ENCODE peak calls at places on chromosomes 3 and 15, in eight cellular contexts. H is CD8-positive, alpha-beta memory T cell; G is PC-9; Z is fibroblast of lung; D is adrenal gland; I is GM23338; C is CD4-positive, alpha-beta memory T cell; B is ascending aorta. Q is an unnamed sample. For H3K4me1, the result is how much of the 10 kb centered on the place peaks cover.

GRCh38 chr3:131007256-131007655 is 19.4 kb downstream of the ASTE1 start:
- DNase-seq in H (no peak), G (no peak), Z (peak), D (no peak), I (no peak), C (no peak), B (no peak), Q (no peak)

GRCh38 chr3:68059628-68060027 is 405.2 kb upstream of the SUCLG2 start:
- DNase-seq in H (no peak), G (no peak), Z (no peak), D (no peak), I (no peak), C (no peak), B (no peak), Q (no peak)

GRCh38 chr15:59812185-59812870 is 123.2 kb upstream of the BNIP2 start:
- DNase-seq in H (no peak), G (no peak), Z (no peak), D (no peak), I (peak), C (no peak), B (no peak), Q (no peak)

GRCh38 chr3:43997788-43998373 is 243.8 kb upstream of the TOPAZ1 start:
- DNase-seq in H (no peak), G (peak), Z (no peak), D (no peak), I (peak), C (no peak), B (no peak), Q (no peak)

GRCh38 chr3:114111060-114111790 is 54.7 kb downstream of the QTRT2 start:
- DNase-seq in H (no peak), G (no peak), Z (no peak), D (no peak), I (no peak), C (no peak), B (no peak), Q (no peak)

GRCh38 chr15:79595995-79596622 is 164.0 kb downstream of the MINAR1 start:
- DNase-seq in H (peak), G (peak), Z (peak), D (peak), I (peak), C (no peak), B (no peak), Q (peak)

GRCh38 chr15:81146006-81146405 is 11.9 kb downstream of the CFAP161 start:
- DNase-seq in H (no peak), G (no peak), Z (no peak), D (no peak), I (no peak), C (no peak), B (no peak), Q (no peak)

GRCh38 chr3:125220681-125221429 is 8.3 kb upstream of the SLC12A8 start:
- DNase-seq in H (no peak), G (no peak), Z (peak), D (no peak), I (peak), C (no peak), B (no peak), Q (no peak)

GRCh38 chr3:129913618-129914017 is 20.1 kb upstream of the TMCC1 start:
- DNase-seq in H (no peak), G (no peak), Z (no peak), D (no peak), I (no peak), C (no peak), B (no peak), Q (no peak)

GRCh38 chr3:15682766-15683165 is 81.2 kb downstream of the BTD start:
- DNase-seq in H (no peak), G (no peak), Z (no peak), D (no peak), I (no peak), C (no peak), B (no peak), Q (no peak)

GRCh38 chr3:40086890-40087884 is 222.3 kb upstream of the EIF1B start:
- DNase-seq in H (no peak), G (no peak), Z (no peak), D (no peak), I (no peak), C (no peak), B (no peak), Q (no peak)

GRCh38 chr3:167626490-167626889 is 27.3 kb downstream of the WDR49 start:
- DNase-seq in H (no peak), G (peak), Z (no peak), D (no peak), I (no peak), C (no peak), B (no peak), Q (peak)

GRCh38 chr15:69578792-69579587 is 126.4 kb downstream of the RPLP1 start:
- DNase-seq in H (no peak), G (peak), Z (peak), D (peak), I (no peak), C (no peak), B (peak), Q (no peak)

GRCh38 chr3:112629425-112629824 is 11.5 kb downstream of the CCDC80 start:
- DNase-seq in H (no peak), G (peak), Z (peak), D (peak), I (no peak), C (peak), B (peak), Q (no peak)

GRCh38 chr15:82543155-82543554 is 2.9 kb upstream of the RPS17 start:
- DNase-seq in H (peak), G (no peak), Z (peak), D (no peak), I (peak), C (no peak), B (peak), Q (peak)

GRCh38 chr3:76990606-76991005 is 49.3 kb upstream of the ROBO2 start:
- DNase-seq in H (no peak), G (no peak), Z (no peak), D (no peak), I (peak), C (no peak), B (no peak), Q (no peak)

GRCh38 chr15:81642451-81642990 is 268.5 kb upstream of the TMC3 start:
- DNase-seq in H (no peak), G (no peak), Z (peak), D (no peak), I (no peak), C (no peak), B (no peak), Q (peak)

DNA sequence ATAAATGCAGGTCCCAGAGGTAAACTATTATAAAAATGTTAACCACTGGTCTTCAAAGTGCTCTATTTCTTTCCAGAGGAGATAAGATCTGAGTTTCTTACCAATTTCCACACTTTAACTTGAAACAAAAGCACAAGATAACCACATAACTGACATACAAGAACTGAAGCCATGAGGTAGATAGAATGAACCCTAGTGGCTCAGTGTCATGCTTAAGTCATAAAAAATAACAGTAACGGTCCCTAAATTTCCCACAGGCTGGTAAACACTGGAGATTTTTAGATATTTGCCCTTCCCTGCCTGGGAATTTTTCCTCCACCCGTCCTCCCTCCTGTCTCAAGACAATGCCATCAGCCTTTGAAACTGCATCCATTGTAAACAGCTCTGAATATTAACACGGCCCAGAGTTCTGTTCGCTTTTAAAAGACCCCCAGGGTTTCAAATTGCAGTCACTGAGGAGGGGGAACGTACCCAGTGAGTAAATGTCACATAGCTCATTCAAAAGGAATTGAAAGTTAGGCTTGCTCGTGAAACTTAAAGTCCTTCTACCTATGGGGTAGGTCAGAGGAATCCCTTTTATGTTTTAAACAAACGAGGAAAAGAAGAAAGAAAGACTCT is 5.7 kb downstream of the LRIG1 start:
- DNase-seq in H (no peak), G (no peak), Z (peak), D (no peak), I (no peak), C (no peak), B (no peak), Q (no peak)
- H3K4me1 ChIP-seq in H (half or more), G (under half), Z (under half), D (under half), I (half or more), C (half or more), B (under half), Q (under half)

GRCh38 chr3:46811615-46812236 is 51.5 kb downstream of the MYL3 start:
- DNase-seq in H (no peak), G (peak), Z (no peak), D (no peak), I (peak), C (no peak), B (no peak), Q (no peak)

DNA sequence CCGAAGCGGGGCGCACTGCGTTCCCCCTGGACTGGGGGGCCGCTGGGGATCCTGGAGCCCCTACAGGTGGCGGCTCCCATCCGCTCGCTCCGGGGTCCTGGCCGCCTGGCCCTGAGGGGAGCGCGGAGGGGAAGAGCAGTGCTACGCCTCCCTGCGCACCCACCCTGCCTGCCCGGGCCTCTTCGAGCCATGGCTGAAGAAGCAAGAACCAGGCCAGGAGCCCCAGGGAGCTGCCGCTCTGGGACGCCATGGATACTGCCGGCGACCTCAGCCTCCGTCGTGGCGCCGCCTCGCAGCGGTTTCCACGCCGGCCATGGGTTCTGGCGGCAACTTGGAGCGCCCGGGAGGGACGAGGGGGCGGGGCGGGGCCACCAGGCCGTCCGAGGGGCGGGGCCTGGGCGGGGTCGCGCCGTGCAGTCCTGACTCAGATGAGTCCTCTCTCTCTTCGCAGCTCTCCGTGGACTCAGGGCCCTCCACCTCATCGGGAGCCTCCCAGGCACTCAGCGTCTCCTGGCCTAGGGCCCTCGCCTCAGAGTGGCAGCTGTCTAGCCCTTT is 50.9 kb downstream of the MYL3 start:
- DNase-seq in H (peak), G (peak), Z (peak), D (peak), I (peak), C (peak), B (peak), Q (peak)
- H3K27ac ChIP-seq in H (no peak), G (no peak), Z (no peak), D (no peak), I (no peak), C (no peak), B (no peak), Q (no peak)

GRCh38 chr3:13013994-13014754 is 59.1 kb downstream of the IQSEC1 start:
- DNase-seq in H (peak), G (no peak), Z (no peak), D (no peak), I (no peak), C (peak), B (no peak), Q (no peak)
- H3K4me3 ChIP-seq in H (peak), G (no peak), Z (no peak), D (peak), I (no peak), C (peak), B (no peak), Q (no peak)

GRCh38 chr3:42988097-42988496 is 9.0 kb downstream of the GASK1A start:
- DNase-seq in H (no peak), G (no peak), Z (no peak), D (no peak), I (no peak), C (no peak), B (no peak), Q (no peak)
- H3K4me1 ChIP-seq in H (under half), G (under half), Z (under half), D (under half), I (under half), C (under half), B (under half), Q (under half)

DNA sequence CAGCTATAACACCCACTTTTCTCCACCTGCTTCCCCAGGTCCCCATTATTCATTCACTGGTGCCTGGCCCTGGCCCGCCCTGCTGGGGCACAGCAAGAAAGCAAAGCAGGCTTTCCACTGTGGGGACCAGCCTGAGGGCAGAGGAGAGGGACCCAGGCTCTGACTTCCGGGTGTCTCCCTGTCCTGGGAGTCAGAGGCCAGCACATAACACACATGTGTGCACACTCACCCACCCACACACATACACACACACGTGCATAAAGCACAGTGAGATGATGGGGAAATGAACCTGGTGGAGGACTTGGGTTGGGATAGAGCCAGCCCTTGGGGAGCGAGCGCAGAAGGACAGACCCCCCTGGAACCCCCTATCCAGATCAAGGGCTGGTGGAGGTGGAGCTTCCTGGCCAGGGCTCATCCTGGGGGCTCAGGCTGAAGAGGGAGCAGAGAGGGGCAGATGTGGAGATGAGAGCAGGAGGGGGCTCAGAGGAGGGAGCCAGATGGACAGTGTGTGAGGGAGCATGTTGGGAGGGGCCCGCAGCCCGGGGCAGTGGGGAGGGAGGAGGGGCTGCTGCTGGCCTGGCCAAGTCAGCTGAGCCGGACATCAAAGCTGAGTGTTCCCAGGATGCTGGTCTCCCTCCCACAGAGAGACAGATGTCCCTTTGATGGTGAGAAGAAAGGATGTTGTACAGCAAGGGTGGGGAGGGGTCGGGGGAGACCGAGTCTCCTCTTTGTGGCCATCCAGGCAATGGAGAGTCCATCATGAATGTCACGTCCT is 78.2 kb downstream of the LINGO1 start:
- DNase-seq in H (no peak), G (no peak), Z (no peak), D (no peak), I (no peak), C (no peak), B (no peak), Q (no peak)
- H3K27ac ChIP-seq in H (no peak), G (no peak), Z (no peak), D (no peak), I (no peak), C (no peak), B (no peak), Q (no peak)

DNA sequence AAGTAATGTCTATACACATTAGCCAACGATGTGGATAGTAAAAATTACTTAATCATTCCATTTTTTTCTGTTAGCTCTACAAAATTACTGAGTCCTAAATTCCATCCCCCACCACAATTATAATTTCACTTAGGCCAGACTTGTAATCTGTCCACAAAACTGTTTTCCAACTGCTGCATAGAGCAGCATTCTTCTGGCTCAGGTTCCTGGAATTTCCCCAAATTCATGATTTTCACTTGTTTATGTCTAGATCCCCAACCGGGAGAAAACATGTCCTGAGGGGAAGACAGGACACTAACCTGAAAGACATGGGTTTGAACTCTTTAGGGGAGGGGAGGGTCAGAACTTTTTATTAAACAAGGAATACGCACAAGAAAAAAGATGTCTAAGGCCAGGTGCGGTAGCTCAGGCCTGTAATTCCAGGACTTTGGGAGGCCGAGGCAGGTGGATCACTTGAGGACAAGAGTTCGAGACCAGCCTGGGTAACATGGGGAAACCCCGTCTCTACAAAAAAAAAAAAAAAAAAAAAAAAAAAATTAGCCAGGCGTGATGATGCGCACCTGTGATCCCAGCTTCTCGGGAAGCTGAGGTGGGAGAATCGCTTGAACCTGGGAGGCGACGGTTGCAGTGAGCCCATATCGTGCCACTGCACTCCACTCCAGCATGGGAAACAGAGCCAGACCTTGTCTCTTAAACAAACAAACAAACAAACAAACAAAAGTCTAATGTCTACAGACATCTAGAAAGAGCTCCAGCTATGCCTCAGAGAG is 1.5 kb downstream of the ETFA start:
- DNase-seq in H (no peak), G (no peak), Z (peak), D (no peak), I (no peak), C (no peak), B (no peak), Q (no peak)
- H3K4me3 ChIP-seq in H (no peak), G (peak), Z (peak), D (peak), I (peak), C (peak), B (peak), Q (no peak)

GRCh38 chr3:149375824-149376196 is 1.6 kb downstream of the TM4SF1 start:
- DNase-seq in H (no peak), G (no peak), Z (no peak), D (no peak), I (no peak), C (no peak), B (no peak), Q (no peak)

GRCh38 chr3:149373235-149374125 is 4.0 kb downstream of the TM4SF1 start:
- DNase-seq in H (no peak), G (no peak), Z (peak), D (no peak), I (no peak), C (no peak), B (no peak), Q (no peak)

GRCh38 chr3:149375164-149375823 is 2.2 kb downstream of the TM4SF1 start:
- DNase-seq in H (no peak), G (no peak), Z (peak), D (no peak), I (no peak), C (no peak), B (no peak), Q (no peak)

GRCh38 chr3:149376728-149377407 is 581 bp downstream of the TM4SF1 start:
- DNase-seq in H (no peak), G (no peak), Z (peak), D (no peak), I (no peak), C (no peak), B (no peak), Q (no peak)

GRCh38 chr3:149374391-149374790 is 3.1 kb downstream of the TM4SF1 start:
- DNase-seq in H (no peak), G (no peak), Z (no peak), D (no peak), I (no peak), C (no peak), B (no peak), Q (no peak)
- H3K4me1 ChIP-seq in H (under half), G (half or more), Z (under half), D (under half), I (under half), C (under half), B (under half), Q (under half)

GRCh38 chr3:119599558-119600174 is 2.0 kb downstream of the PLA1A start:
- DNase-seq in H (no peak), G (no peak), Z (no peak), D (no peak), I (no peak), C (no peak), B (no peak), Q (no peak)

GRCh38 chr3:119596392-119596791 is 1.3 kb upstream of the PLA1A start:
- DNase-seq in H (no peak), G (no peak), Z (no peak), D (no peak), I (no peak), C (no peak), B (no peak), Q (peak)

GRCh38 chr3:119597548-119598288 is at the start of gene PLA1A:
- DNase-seq in H (no peak), G (no peak), Z (no peak), D (no peak), I (no peak), C (no peak), B (no peak), Q (peak)

GRCh38 chr3:119600732-119601131 is 3.0 kb downstream of the PLA1A start:
- DNase-seq in H (no peak), G (no peak), Z (no peak), D (peak), I (peak), C (no peak), B (peak), Q (no peak)

DNA sequence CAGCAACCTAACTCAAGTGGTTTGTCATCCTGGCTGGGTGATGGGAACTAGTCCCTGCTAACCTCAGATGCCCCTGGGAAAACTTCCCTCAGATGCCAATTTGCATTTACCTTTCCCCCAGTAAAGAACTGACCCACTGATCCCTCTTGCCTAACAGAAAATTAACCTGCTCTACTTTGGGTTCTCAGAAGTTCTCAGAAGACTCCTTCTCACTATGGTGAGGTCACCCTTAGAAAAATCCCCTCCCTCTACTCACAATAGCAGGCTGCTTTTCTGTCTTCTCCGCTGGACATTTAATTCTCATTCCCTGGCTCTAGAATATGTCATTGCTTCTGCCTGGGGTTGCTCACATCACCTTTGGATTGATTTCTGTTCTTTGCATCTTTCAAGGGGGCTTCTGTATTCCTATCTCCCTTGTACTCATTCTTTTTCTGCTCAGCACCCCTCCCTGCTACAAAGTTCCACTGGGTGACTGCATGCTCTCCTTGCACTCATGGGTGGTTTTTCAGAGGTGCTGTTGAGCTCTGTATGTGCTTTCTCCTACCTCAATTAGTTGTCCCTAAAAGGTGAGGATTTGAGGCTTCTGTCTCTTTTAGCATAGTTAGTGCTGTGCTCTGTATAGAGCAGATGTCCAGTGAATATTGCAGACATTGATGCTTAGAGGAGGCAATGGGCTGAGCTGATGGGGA is 869 bp downstream of the PLA1A start:
- DNase-seq in H (no peak), G (no peak), Z (no peak), D (no peak), I (no peak), C (no peak), B (no peak), Q (no peak)
- H3K27ac ChIP-seq in H (no peak), G (no peak), Z (no peak), D (no peak), I (no peak), C (no peak), B (no peak), Q (no peak)

GRCh38 chr15:41583795-41584194 is 24.8 kb downstream of the TYRO3 start:
- DNase-seq in H (no peak), G (no peak), Z (no peak), D (no peak), I (no peak), C (no peak), B (no peak), Q (peak)

GRCh38 chr15:41584636-41585139 is 25.7 kb downstream of the TYRO3 start:
- DNase-seq in H (no peak), G (no peak), Z (no peak), D (no peak), I (peak), C (no peak), B (no peak), Q (no peak)

GRCh38 chr15:41581110-41581509 is 22.1 kb downstream of the TYRO3 start:
- DNase-seq in H (no peak), G (peak), Z (no peak), D (no peak), I (peak), C (no peak), B (no peak), Q (no peak)

GRCh38 chr15:41585140-41586047 is 26.4 kb downstream of the TYRO3 start:
- DNase-seq in H (peak), G (peak), Z (peak), D (peak), I (peak), C (peak), B (peak), Q (no peak)
- H3K4me3 ChIP-seq in H (peak), G (peak), Z (peak), D (peak), I (peak), C (no peak), B (peak), Q (no peak)

Q was measured in SJCRH30.